ENCODE peak calls at places on chromosomes 13 and 19, in nine cellular contexts. X is tibial nerve; A is astrocyte of the spinal cord; Z is HL-60; T is CD4-positive, CD25-positive, alpha-beta regulatory T cell; S is GM23248; W is Peyer's patch; V is brain microvascular endothelial cell; E is lower lobe of right lung. D is an unnamed sample.

GRCh38 chr13:48255954-48256353 is 22.9 kb downstream of the ITM2B start:
- DNase-seq in X (no peak), A (peak), Z (no peak), T (no peak), S (peak), W (no peak), V (no peak), E (no peak), D (no peak)

GRCh38 chr13:49113526-49114286 is 106.4 kb upstream of the MLNR start:
- DNase-seq in X (no peak), A (peak), Z (no peak), T (no peak), S (peak), W (no peak), V (no peak), E (no peak), D (no peak)

GRCh38 chr13:110882972-110883371 is 31.9 kb downstream of the ANKRD10 start:
- DNase-seq in X (no peak), A (peak), Z (no peak), T (no peak), S (peak), W (no peak), V (no peak), E (no peak), D (no peak)

GRCh38 chr19:40229484-40229883 is 3.0 kb upstream of the CCNP start:
- DNase-seq in X (no peak), A (peak), Z (no peak), T (no peak), S (peak), W (no peak), V (peak), E (no peak), D (no peak)

GRCh38 chr13:90594694-90595093 is 752.8 kb upstream of the MIR17HG start:
- DNase-seq in X (no peak), A (peak), Z (no peak), T (no peak), S (peak), W (no peak), V (peak), E (no peak), D (no peak)

GRCh38 chr19:48466571-48467325 is 2.4 kb upstream of the CYTH2 start:
- DNase-seq in X (no peak), A (peak), Z (no peak), T (no peak), S (peak), W (peak), V (peak), E (no peak), D (no peak)

GRCh38 chr13:75876371-75877050 is 240.4 kb downstream of the LMO7 start:
- DNase-seq in X (peak), A (peak), Z (peak), T (peak), S (peak), W (peak), V (peak), E (no peak), D (peak)

GRCh38 chr19:52095172-52096014 is at the start of gene ZNF841:
- DNase-seq in X (peak), A (peak), Z (peak), T (peak), S (peak), W (peak), V (peak), E (peak), D (peak)

GRCh38 chr13:44103721-44104490 is 224.2 kb downstream of the LACC1 start:
- DNase-seq in X (no peak), A (no peak), Z (no peak), T (no peak), S (no peak), W (no peak), V (no peak), E (no peak), D (no peak)

GRCh38 chr19:46813570-46814358 is 25.4 kb upstream of the SLC1A5 start:
- DNase-seq in X (peak), A (peak), Z (no peak), T (no peak), S (no peak), W (peak), V (peak), E (peak), D (no peak)

GRCh38 chr19:23957660-23958281 is 43.1 kb downstream of the ZNF726 start:
- DNase-seq in X (no peak), A (peak), Z (no peak), T (no peak), S (peak), W (no peak), V (peak), E (no peak), D (no peak)

GRCh38 chr13:73715910-73716257 is 418.3 kb downstream of the KLF12 start:
- DNase-seq in X (no peak), A (no peak), Z (no peak), T (no peak), S (no peak), W (no peak), V (no peak), E (no peak), D (no peak)

GRCh38 chr19:38656171-38656981 is 8.9 kb downstream of the ACTN4 start:
- DNase-seq in X (no peak), A (peak), Z (no peak), T (peak), S (peak), W (no peak), V (peak), E (no peak), D (no peak)

GRCh38 chr13:109867766-109868165 is 81.4 kb upstream of the IRS2 start:
- DNase-seq in X (no peak), A (no peak), Z (no peak), T (no peak), S (no peak), W (no peak), V (no peak), E (no peak), D (no peak)

GRCh38 chr19:39310558-39311311 is 9.9 kb downstream of the LRFN1 start:
- DNase-seq in X (no peak), A (no peak), Z (no peak), T (no peak), S (peak), W (no peak), V (no peak), E (no peak), D (no peak)

GRCh38 chr19:45507864-45508680 is 793 bp downstream of the VASP start:
- DNase-seq in X (no peak), A (no peak), Z (no peak), T (peak), S (peak), W (peak), V (no peak), E (no peak), D (no peak)

GRCh38 chr13:109026266-109026665 is 396.9 kb downstream of the MYO16 start:
- DNase-seq in X (no peak), A (no peak), Z (no peak), T (no peak), S (no peak), W (no peak), V (no peak), E (no peak), D (no peak)

GRCh38 chr19:16462757-16463250 is 9.0 kb downstream of the EPS15L1 start:
- DNase-seq in X (no peak), A (no peak), Z (no peak), T (no peak), S (peak), W (no peak), V (no peak), E (no peak), D (no peak)

GRCh38 chr13:109781384-109782065 is 4.9 kb downstream of the IRS2 start:
- DNase-seq in X (no peak), A (peak), Z (no peak), T (no peak), S (peak), W (no peak), V (no peak), E (no peak), D (no peak)

GRCh38 chr19:32924200-32924599 is 47.6 kb downstream of the CEP89 start:
- DNase-seq in X (no peak), A (no peak), Z (no peak), T (no peak), S (peak), W (no peak), V (peak), E (no peak), D (no peak)

GRCh38 chr13:87677334-87678234 is 6.4 kb downstream of the SLITRK5 start:
- DNase-seq in X (no peak), A (peak), Z (no peak), T (no peak), S (peak), W (peak), V (no peak), E (peak), D (no peak)

GRCh38 chr13:61128850-61129645 is 286.6 kb downstream of the PCDH20 start:
- DNase-seq in X (no peak), A (peak), Z (no peak), T (no peak), S (no peak), W (no peak), V (no peak), E (no peak), D (no peak)

GRCh38 chr19:33797821-33798633 is 1.4 kb downstream of the KCTD15 start:
- DNase-seq in X (no peak), A (peak), Z (no peak), T (no peak), S (peak), W (peak), V (no peak), E (no peak), D (no peak)

GRCh38 chr19:16377521-16377920 is 52.9 kb downstream of the KLF2 start:
- DNase-seq in X (no peak), A (no peak), Z (no peak), T (no peak), S (no peak), W (no peak), V (no peak), E (no peak), D (no peak)

GRCh38 chr13:39100996-39101751 is 62.9 kb downstream of the NHLRC3 start:
- DNase-seq in X (no peak), A (no peak), Z (no peak), T (no peak), S (no peak), W (no peak), V (no peak), E (no peak), D (no peak)

GRCh38 chr19:17358395-17358794 is 18.7 kb downstream of the PLVAP start:
- DNase-seq in X (no peak), A (peak), Z (no peak), T (no peak), S (peak), W (no peak), V (peak), E (no peak), D (no peak)

GRCh38 chr13:36420437-36420891 is 11.8 kb upstream of the CCNA1 start:
- DNase-seq in X (peak), A (peak), Z (peak), T (peak), S (peak), W (peak), V (peak), E (peak), D (peak)
- H3K4me3 ChIP-seq in X (no peak), A (no peak), Z (no peak), T (no peak), S (no peak), W (no peak), V (no peak), E (no peak), D (no peak)

GRCh38 chr19:50430888-50431342 is 1.8 kb upstream of the MYBPC2 start:
- DNase-seq in X (no peak), A (no peak), Z (no peak), T (no peak), S (peak), W (peak), V (no peak), E (no peak), D (no peak)

GRCh38 chr19:50433201-50434180 is 799 bp downstream of the MYBPC2 start:
- DNase-seq in X (no peak), A (no peak), Z (no peak), T (no peak), S (no peak), W (no peak), V (no peak), E (no peak), D (no peak)

GRCh38 chr19:50432658-50433057 is at the start of gene MYBPC2:
- DNase-seq in X (no peak), A (no peak), Z (no peak), T (no peak), S (no peak), W (no peak), V (no peak), E (no peak), D (no peak)

GRCh38 chr19:50431343-50432220 is 1.1 kb upstream of the MYBPC2 start:
- DNase-seq in X (peak), A (peak), Z (peak), T (peak), S (peak), W (peak), V (peak), E (peak), D (no peak)

DNA sequence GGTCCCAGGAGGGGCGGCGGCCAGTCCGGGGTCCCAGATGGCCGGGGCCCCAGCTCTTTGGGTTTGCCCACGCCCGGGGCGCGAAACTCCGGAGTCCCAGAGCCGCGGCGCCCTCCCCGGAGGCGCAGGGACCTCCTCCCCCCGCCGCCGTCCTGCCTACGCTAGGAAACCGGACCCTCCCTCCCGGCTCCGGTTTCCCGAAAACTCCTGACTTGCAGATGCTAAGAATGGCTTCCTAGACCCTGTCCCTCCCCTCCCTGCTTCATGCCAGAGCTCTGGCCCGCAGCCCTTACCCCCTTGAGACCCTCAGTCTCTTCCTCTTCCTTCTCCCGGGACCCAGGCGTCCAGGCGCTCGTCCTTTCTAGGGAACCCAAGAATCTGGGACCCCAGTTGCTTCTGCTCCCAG is 468 bp upstream of the MYBPC2 start:
- DNase-seq in X (no peak), A (peak), Z (no peak), T (no peak), S (peak), W (no peak), V (no peak), E (no peak), D (no peak)
- H3K4me3 ChIP-seq in X (peak), A (peak), Z (peak), T (no peak), S (no peak), W (peak), V (peak), E (peak), D (peak)

GRCh38 chr13:84400711-84401110 is 518.4 kb upstream of the SLITRK1 start:
- DNase-seq in X (no peak), A (peak), Z (no peak), T (no peak), S (peak), W (no peak), V (peak), E (no peak), D (no peak)

GRCh38 chr13:84405286-84405685 is 523.0 kb upstream of the SLITRK1 start:
- DNase-seq in X (no peak), A (peak), Z (no peak), T (no peak), S (no peak), W (no peak), V (no peak), E (no peak), D (no peak)

GRCh38 chr13:84393981-84394625 is 511.8 kb upstream of the SLITRK1 start:
- DNase-seq in X (no peak), A (no peak), Z (no peak), T (no peak), S (no peak), W (no peak), V (no peak), E (no peak), D (no peak)

DNA sequence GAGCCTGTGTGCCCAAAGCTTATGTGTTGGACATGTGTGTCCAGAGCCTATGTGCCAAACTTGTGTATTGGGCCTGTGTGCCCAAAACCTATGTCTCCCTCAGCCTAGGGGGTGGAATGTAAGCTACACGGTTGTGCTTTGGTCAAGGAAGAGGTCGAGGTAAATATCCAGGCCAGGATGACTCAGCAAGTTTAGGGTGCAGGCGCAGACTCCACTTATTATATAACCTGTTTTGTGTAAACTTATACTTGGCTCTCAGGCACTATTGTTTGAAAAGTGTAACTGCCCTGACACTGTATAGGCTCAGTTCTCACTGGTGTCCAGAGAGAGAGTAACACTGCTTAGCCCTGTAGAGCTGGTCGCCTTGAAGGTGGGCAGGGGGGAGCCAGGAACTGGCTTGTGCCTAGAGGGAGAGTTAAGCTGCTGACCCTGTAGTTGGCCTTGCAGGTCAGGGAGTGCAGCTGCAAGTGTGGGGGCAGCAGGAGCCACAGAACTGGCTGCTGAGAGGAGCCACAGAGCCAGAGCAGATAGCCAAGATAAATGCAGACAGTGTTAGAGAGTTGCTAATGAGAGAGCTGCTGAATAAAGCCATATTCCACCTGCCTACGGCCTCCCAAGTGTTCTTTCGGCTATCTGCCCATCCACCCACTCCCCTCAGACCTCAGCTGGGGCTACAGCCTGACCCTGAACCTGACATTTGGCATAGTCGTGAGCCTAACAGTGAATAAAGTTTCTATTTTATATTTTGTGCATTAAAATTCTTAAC is 517.2 kb upstream of the SLITRK1 start:
- DNase-seq in X (no peak), A (no peak), Z (no peak), T (no peak), S (no peak), W (no peak), V (no peak), E (no peak), D (no peak)
- H3K4me3 ChIP-seq in X (no peak), A (no peak), Z (no peak), T (no peak), S (no peak), W (no peak), V (no peak), E (no peak), D (no peak)

GRCh38 chr13:112689498-112690241 is at the start of gene ATP11A:
- DNase-seq in X (peak), A (peak), Z (peak), T (peak), S (peak), W (peak), V (peak), E (peak), D (peak)

GRCh38 chr13:112692104-112692503 is 2.3 kb downstream of the ATP11A start:
- DNase-seq in X (no peak), A (no peak), Z (no peak), T (no peak), S (no peak), W (no peak), V (no peak), E (no peak), D (no peak)

GRCh38 chr13:112690242-112690943 is 555 bp downstream of the ATP11A start:
- DNase-seq in X (no peak), A (peak), Z (no peak), T (no peak), S (peak), W (peak), V (no peak), E (peak), D (no peak)

GRCh38 chr13:112693831-112694497 is 4.1 kb downstream of the ATP11A start:
- DNase-seq in X (no peak), A (peak), Z (peak), T (no peak), S (peak), W (peak), V (peak), E (peak), D (peak)

GRCh38 chr13:112692586-112692985 is 2.7 kb downstream of the ATP11A start:
- DNase-seq in X (no peak), A (no peak), Z (no peak), T (no peak), S (no peak), W (no peak), V (no peak), E (no peak), D (no peak)
- H3K4me3 ChIP-seq in X (no peak), A (no peak), Z (no peak), T (no peak), S (no peak), W (no peak), V (no peak), E (peak), D (peak)

DNA sequence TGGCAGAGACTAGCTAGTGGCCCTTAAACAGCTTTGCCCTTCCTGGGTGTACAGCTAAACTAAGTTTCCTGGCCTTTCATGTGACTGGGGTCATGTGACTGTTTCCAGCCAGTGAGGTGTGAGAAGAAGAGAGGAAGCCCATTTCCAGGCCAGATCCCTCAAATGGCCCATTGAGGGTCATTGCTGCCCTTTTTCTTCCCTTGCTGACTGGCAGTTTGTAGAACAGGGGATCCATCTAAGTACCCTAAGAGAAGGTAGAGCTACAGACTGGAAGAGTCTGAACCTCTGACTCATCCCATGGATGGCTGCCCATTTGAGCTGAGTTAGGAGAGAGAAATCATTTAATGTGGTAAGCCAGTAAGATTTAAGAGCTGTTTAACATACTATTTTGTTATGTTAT is 2.8 kb downstream of the SWSAP1 start:
- DNase-seq in X (no peak), A (peak), Z (peak), T (no peak), S (peak), W (no peak), V (peak), E (no peak), D (no peak)
- H3K4me3 ChIP-seq in X (no peak), A (no peak), Z (no peak), T (no peak), S (no peak), W (no peak), V (no peak), E (no peak), D (no peak)

GRCh38 chr13:66547685-66548084 is 682.5 kb downstream of the PCDH9 start:
- DNase-seq in X (no peak), A (no peak), Z (no peak), T (no peak), S (no peak), W (no peak), V (no peak), E (no peak), D (no peak)
- H3K4me3 ChIP-seq in X (no peak), A (no peak), Z (no peak), T (no peak), S (no peak), W (no peak), V (no peak), E (no peak), D (no peak)

DNA sequence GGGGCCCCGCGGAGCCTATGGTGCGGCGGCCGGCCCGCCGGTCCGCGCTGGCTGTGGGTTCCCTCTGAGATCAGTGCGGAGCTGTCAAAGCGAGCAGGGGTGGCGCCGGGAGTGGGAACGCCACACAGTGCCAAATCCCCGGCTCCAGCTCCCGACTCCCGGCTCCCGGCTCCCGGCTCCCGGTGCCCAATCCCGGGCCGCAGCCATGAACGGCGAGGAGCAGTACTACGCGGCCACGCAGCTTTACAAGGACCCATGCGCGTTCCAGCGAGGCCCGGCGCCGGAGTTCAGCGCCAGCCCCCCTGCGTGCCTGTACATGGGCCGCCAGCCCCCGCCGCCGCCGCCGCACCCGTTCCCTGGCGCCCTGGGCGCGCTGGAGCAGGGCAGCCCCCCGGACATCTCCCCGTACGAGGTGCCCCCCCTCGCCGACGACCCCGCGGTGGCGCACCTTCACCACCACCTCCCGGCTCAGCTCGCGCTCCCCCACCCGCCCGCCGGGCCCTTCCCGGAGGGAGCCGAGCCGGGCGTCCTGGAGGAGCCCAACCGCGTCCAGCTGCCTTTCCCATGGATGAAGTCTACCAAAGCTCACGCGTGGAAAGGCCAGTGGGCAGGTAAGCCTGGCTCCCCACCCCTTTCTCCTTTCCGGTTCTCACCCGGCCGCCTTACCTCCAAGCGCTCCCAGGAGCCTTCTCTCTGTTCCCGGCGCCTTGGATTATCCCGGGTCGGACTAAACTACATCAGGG is at the start of gene PDX1:
- DNase-seq in X (no peak), A (no peak), Z (no peak), T (no peak), S (peak), W (no peak), V (no peak), E (no peak), D (no peak)
- H3K4me3 ChIP-seq in X (peak), A (no peak), Z (peak), T (no peak), S (peak), W (no peak), V (no peak), E (peak), D (no peak)